ENCODE peak calls at places on chromosomes 2 and 18, in nine cellular contexts. Z is Peyer's patch, L is BJ, Q is progenitor cell of endocrine pancreas, P is fibroblast of pulmonary artery, C is thyroid gland, M is breast epithelium, V is astrocyte, I is adrenal gland. U is an unnamed sample.

GRCh38 chr2:136448435-136448834 is 316.9 kb upstream of the THSD7B start:
- DNase-seq in Q (no peak), I (no peak), M (no peak), C (no peak), P (no peak), L (no peak), Z (no peak), V (no peak), U (no peak)

GRCh38 chr18:55280515-55280914 is 307.5 kb downstream of the TCF4 start:
- DNase-seq in Q (no peak), L (no peak), V (no peak), I (no peak), C (no peak), Z (no peak), M (no peak), P (no peak), U (no peak)

GRCh38 chr2:36717556-36718266 is 21.2 kb downstream of the VIT start:
- DNase-seq in M (no peak), I (no peak), V (no peak), L (no peak), P (no peak), Z (no peak), Q (no peak), C (no peak), U (no peak)

GRCh38 chr2:33236457-33236856 is 240.0 kb upstream of the RASGRP3 start:
- DNase-seq in Q (no peak), L (no peak), V (peak), P (peak), Z (no peak), M (no peak), I (no peak), C (no peak), U (peak)

GRCh38 chr2:170276926-170277571 is 99.1 kb downstream of the MYO3B start:
- DNase-seq in Z (no peak), V (no peak), P (no peak), C (no peak), Q (no peak), L (no peak), M (no peak), I (peak), U (no peak)

GRCh38 chr2:128322651-128323491 is 4.2 kb upstream of the HS6ST1 start:
- DNase-seq in V (no peak), I (peak), P (no peak), L (no peak), M (peak), Z (peak), C (no peak), Q (peak), U (no peak)

GRCh38 chr2:152432765-152433164 is 97.8 kb downstream of the FMNL2 start:
- DNase-seq in C (no peak), P (no peak), M (no peak), I (no peak), Z (no peak), L (no peak), V (no peak), Q (no peak), U (no peak)

GRCh38 chr2:101971836-101972235 is 19.9 kb upstream of the IL1R2 start:
- DNase-seq in C (no peak), V (no peak), M (no peak), Z (no peak), Q (no peak), P (peak), I (no peak), L (no peak), U (no peak)

GRCh38 chr2:96934831-96935545 is 51.4 kb downstream of the FAM178B start:
- DNase-seq in C (peak), Z (no peak), Q (no peak), M (no peak), V (no peak), I (no peak), L (no peak), P (no peak), U (no peak)

GRCh38 chr2:203830294-203831055 is 37.1 kb upstream of the CTLA4 start:
- DNase-seq in Z (no peak), I (no peak), Q (no peak), C (no peak), L (no peak), V (no peak), P (no peak), M (no peak), U (no peak)

GRCh38 chr18:14978962-14979535 is 231.1 kb downstream of the ANKRD30B start:
- DNase-seq in M (no peak), I (no peak), L (no peak), V (no peak), Z (no peak), Q (no peak), C (peak), P (no peak), U (peak)

GRCh38 chr2:48508461-48509124 is 21.4 kb upstream of the STON1 start:
- DNase-seq in I (no peak), C (no peak), Q (no peak), M (no peak), Z (no peak), L (peak), P (peak), V (peak), U (no peak)

GRCh38 chr18:24792164-24792563 is 331.7 kb downstream of the HRH4 start:
- DNase-seq in I (no peak), M (no peak), C (no peak), P (no peak), V (no peak), Q (no peak), Z (no peak), L (peak), U (no peak)

GRCh38 chr2:37283207-37283606 is 41.4 kb downstream of the PRKD3 start:
- DNase-seq in I (no peak), M (no peak), L (peak), P (peak), Z (no peak), C (no peak), V (peak), Q (no peak), U (peak)

GRCh38 chr2:20093263-20094141 is 42.1 kb upstream of the LAPTM4A start:
- DNase-seq in P (peak), L (peak), M (no peak), Z (no peak), Q (peak), C (peak), I (peak), V (peak), U (peak)

GRCh38 chr2:102514061-102514785 is 41.2 kb downstream of the SLC9A4 start:
- DNase-seq in M (no peak), V (peak), L (peak), P (peak), Q (no peak), I (no peak), Z (no peak), C (no peak), U (peak)

GRCh38 chr2:23418490-23418911 is 33.5 kb downstream of the KLHL29 start:
- DNase-seq in P (peak), M (no peak), Z (no peak), C (no peak), I (peak), L (no peak), Q (no peak), V (peak), U (peak)

GRCh38 chr2:219737270-219737691 is 109.9 kb downstream of the SLC4A3 start:
- DNase-seq in Q (no peak), M (no peak), V (peak), I (peak), C (no peak), P (peak), Z (no peak), L (no peak), U (no peak)

GRCh38 chr2:8609357-8609804 is 72.5 kb upstream of the ID2 start:
- DNase-seq in M (no peak), Q (no peak), I (no peak), L (no peak), V (peak), P (no peak), C (no peak), Z (no peak), U (no peak)

GRCh38 chr18:58190842-58191530 is 147.0 kb downstream of the NEDD4L start:
- DNase-seq in P (peak), L (no peak), C (no peak), V (no peak), I (peak), Z (no peak), M (no peak), Q (no peak), U (no peak)

GRCh38 chr2:100339823-100340222 is 17.5 kb upstream of the LONRF2 start:
- DNase-seq in Q (no peak), I (no peak), V (no peak), L (no peak), P (no peak), C (peak), M (no peak), Z (no peak), U (no peak)

GRCh38 chr2:233821196-233821595 is 33.1 kb downstream of the HJURP start:
- DNase-seq in L (no peak), Z (no peak), I (no peak), P (no peak), C (no peak), M (no peak), V (no peak), Q (no peak), U (no peak)

GRCh38 chr18:68564961-68565360 is 149.9 kb downstream of the TMX3 start:
- DNase-seq in P (peak), M (no peak), L (no peak), Z (no peak), V (peak), C (no peak), Q (no peak), I (no peak), U (no peak)

GRCh38 chr2:110732422-110733413 is at the start of gene ACOXL:
- DNase-seq in I (no peak), Z (no peak), V (no peak), C (peak), M (no peak), L (no peak), P (no peak), Q (peak), U (no peak)

GRCh38 chr18:48902023-48902855 is 48.5 kb downstream of the SMAD7 start:
- DNase-seq in P (peak), M (peak), V (peak), I (peak), Q (no peak), L (peak), C (peak), Z (peak), U (peak)

GRCh38 chr2:121902171-121902591 is 146.7 kb downstream of the TSN start:
- DNase-seq in L (no peak), I (no peak), P (peak), M (no peak), Z (no peak), C (no peak), Q (no peak), V (no peak), U (no peak)

GRCh38 chr2:174590346-174590745 is 7.3 kb downstream of the WIPF1 start:
- DNase-seq in M (no peak), I (no peak), Z (no peak), P (no peak), Q (no peak), C (no peak), L (no peak), V (no peak), U (no peak)

GRCh38 chr2:192194065-192194865 is 468 bp downstream of the TMEFF2 start:
- DNase-seq in C (peak), M (no peak), P (no peak), V (peak), Z (no peak), I (peak), Q (peak), L (no peak), U (no peak)

GRCh38 chr2:215791481-215791937 is 221.8 kb downstream of the MREG start:
- DNase-seq in L (no peak), C (no peak), Z (no peak), Q (no peak), P (no peak), I (no peak), V (no peak), M (no peak), U (no peak)

GRCh38 chr2:165868211-165868610 is 74.2 kb upstream of the GALNT3 start:
- DNase-seq in V (peak), M (no peak), L (no peak), P (peak), C (no peak), I (no peak), Z (no peak), Q (no peak), U (no peak)

GRCh38 chr2:109736177-109736827 is 57.8 kb upstream of the RGPD5 start:
- DNase-seq in M (peak), I (peak), L (peak), P (peak), V (peak), C (peak), Z (no peak), Q (peak), U (peak)

GRCh38 chr2:134253804-134254203 is at the start of gene MGAT5:
- DNase-seq in L (no peak), C (peak), V (no peak), Z (peak), I (no peak), M (no peak), P (peak), Q (no peak), U (peak)

GRCh38 chr2:61456746-61457420 is 14.0 kb downstream of the USP34 start:
- DNase-seq in Q (no peak), V (no peak), Z (no peak), C (peak), I (peak), P (no peak), L (no peak), M (no peak), U (no peak)

GRCh38 chr2:74538881-74539339 is 9.2 kb downstream of the HTRA2 start:
- DNase-seq in P (no peak), C (no peak), M (no peak), L (no peak), I (no peak), Q (no peak), Z (peak), V (no peak), U (no peak)

GRCh38 chr2:235552671-235553070 is 58.8 kb downstream of the AGAP1 start:
- DNase-seq in C (no peak), L (no peak), Q (no peak), P (no peak), I (no peak), Z (no peak), V (no peak), M (no peak), U (no peak)

GRCh38 chr2:12399244-12399643 is 317.5 kb upstream of the TRIB2 start:
- DNase-seq in L (no peak), Q (no peak), V (no peak), M (no peak), C (no peak), I (no peak), Z (no peak), P (no peak), U (no peak)

GRCh38 chr2:167264380-167264779 is 376.1 kb downstream of the XIRP2 start:
- DNase-seq in V (no peak), P (peak), M (no peak), I (peak), L (no peak), Q (no peak), Z (no peak), C (no peak), U (peak)
- TF ChIP-seq CTCF in V (peak), P (peak), M (no peak), I (no peak), L (peak), Q (peak), Z (no peak), C (no peak), U (peak)

GRCh38 chr2:232658217-232658785 is 24.9 kb downstream of the EFHD1 start:
- DNase-seq in I (no peak), Z (no peak), V (no peak), M (no peak), P (peak), C (no peak), Q (no peak), L (no peak), U (peak)
- TF ChIP-seq CTCF in I (no peak), Z (no peak), V (no peak), M (no peak), P (no peak), C (no peak), Q (no peak), L (peak), U (no peak)

GRCh38 chr2:240604291-240604938 is 17.9 kb downstream of the CAPN10 start:
- DNase-seq in C (peak), V (no peak), I (peak), Z (no peak), Q (peak), M (no peak), L (no peak), P (peak), U (no peak)
- TF ChIP-seq CTCF in C (peak), V (peak), I (peak), Z (no peak), Q (peak), M (no peak), L (peak), P (peak), U (no peak)

GRCh38 chr2:65799455-65799854 is 367.1 kb upstream of the SPRED2 start:
- DNase-seq in L (no peak), V (no peak), Z (no peak), Q (no peak), P (no peak), C (no peak), M (no peak), I (no peak), U (no peak)
- TF ChIP-seq CTCF in L (no peak), V (no peak), Z (no peak), Q (no peak), P (no peak), C (no peak), M (no peak), I (no peak), U (no peak)

GRCh38 chr2:67476808-67477790 is 80.0 kb downstream of the ETAA1 start:
- DNase-seq in M (no peak), Z (no peak), C (peak), P (peak), L (peak), I (no peak), V (peak), Q (no peak), U (peak)
- TF ChIP-seq CTCF in M (no peak), Z (no peak), C (peak), P (peak), L (peak), I (peak), V (peak), Q (peak), U (peak)

DNA sequence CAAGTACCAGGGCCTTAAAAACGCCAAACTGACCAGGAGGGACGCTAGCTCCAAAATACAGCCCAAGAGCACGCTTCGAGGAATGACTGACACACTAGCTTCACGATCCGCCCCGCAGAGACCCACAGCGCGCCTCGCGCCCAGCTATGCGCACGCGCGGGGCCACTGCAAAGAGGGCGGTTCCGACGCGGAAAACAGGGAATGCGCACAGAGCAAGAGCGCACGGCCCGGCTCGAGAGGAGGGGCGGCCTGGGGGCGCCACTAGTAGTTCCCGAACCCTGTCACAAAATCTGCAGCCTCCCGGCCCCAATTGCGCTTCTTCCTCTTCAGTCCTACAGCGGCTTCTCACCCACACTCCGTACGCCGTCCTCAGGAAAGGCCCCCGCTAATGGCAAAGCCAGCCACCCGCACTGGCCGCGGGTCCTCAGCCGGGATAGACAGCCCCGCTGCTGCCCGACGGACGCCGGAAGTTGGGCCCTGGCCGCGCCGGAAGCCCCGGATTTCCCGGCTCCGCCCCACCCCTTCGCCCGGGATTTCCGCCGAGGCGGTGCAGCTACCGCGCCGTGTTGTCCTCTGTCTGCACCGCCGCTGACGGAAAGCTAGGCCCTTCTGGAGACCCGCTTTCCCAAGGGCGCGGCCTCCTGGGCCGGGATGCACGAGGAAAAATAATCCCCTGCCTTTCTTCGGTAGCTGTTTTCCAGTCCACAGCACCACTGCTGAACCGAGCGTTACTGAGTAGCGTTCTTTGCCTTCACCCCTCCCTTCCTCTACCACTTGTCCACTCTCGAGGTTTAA is at the start of gene HDHD2:
- DNase-seq in C (peak), M (peak), P (peak), V (peak), Z (peak), L (peak), I (peak), Q (peak), U (peak)
- TF ChIP-seq CTCF in C (no peak), M (no peak), P (no peak), V (no peak), Z (no peak), L (peak), I (no peak), Q (no peak), U (no peak)

GRCh38 chr2:189086710-189087109 is 92.9 kb downstream of the COL5A2 start:
- DNase-seq in C (no peak), M (no peak), L (peak), Z (no peak), Q (no peak), I (no peak), P (peak), V (peak), U (peak)
- TF ChIP-seq CTCF in C (no peak), M (no peak), L (no peak), Z (no peak), Q (no peak), I (no peak), P (no peak), V (no peak), U (no peak)

GRCh38 chr18:2104620-2105462 is 466.5 kb downstream of the METTL4 start:
- DNase-seq in C (peak), L (no peak), M (no peak), P (peak), Q (no peak), V (peak), Z (peak), I (peak), U (peak)
- TF ChIP-seq CTCF in C (no peak), L (peak), M (peak), P (peak), Q (peak), V (peak), Z (peak), I (peak), U (peak)

GRCh38 chr18:80158365-80158764 is 49.3 kb downstream of the ADNP2 start:
- DNase-seq in C (no peak), M (no peak), L (no peak), V (no peak), Q (no peak), Z (no peak), I (peak), P (no peak), U (no peak)

GRCh38 chr18:80157708-80158343 is 48.8 kb downstream of the ADNP2 start:
- DNase-seq in I (peak), V (peak), P (peak), M (peak), Q (peak), Z (peak), L (no peak), C (peak), U (peak)

GRCh38 chr18:80163183-80163582 is 54.1 kb downstream of the ADNP2 start:
- DNase-seq in Q (no peak), M (no peak), V (no peak), P (no peak), L (no peak), I (peak), Z (no peak), C (no peak), U (no peak)

GRCh38 chr18:80161781-80162417 is 52.8 kb downstream of the ADNP2 start:
- DNase-seq in V (no peak), P (no peak), L (no peak), Z (no peak), I (peak), M (no peak), Q (no peak), C (no peak), U (no peak)

GRCh38 chr18:80159713-80160636 is 50.9 kb downstream of the ADNP2 start:
- DNase-seq in Q (no peak), P (peak), V (no peak), L (no peak), C (peak), I (peak), Z (no peak), M (no peak), U (no peak)
- TF ChIP-seq CTCF in Q (no peak), P (peak), V (peak), L (peak), C (no peak), I (peak), Z (no peak), M (no peak), U (no peak)

U was measured in MCF 10A.